ENCODE peak calls at places on chromosome 2, in four cellular contexts. L is HEK293T, N is GM12878, H is NT2/D1. E is an unnamed sample.

GRCh38 chr2:23324281-23324680 is 60.7 kb upstream of the KLHL29 start:
- DNase-seq in L (no peak), N (no peak), H (no peak), E (no peak)

GRCh38 chr2:50111067-50111466 is 920.9 kb downstream of the NRXN1 start:
- DNase-seq in L (no peak), N (no peak), H (no peak), E (no peak)

GRCh38 chr2:109375656-109376055 is 238.1 kb downstream of the SEPTIN10 start:
- DNase-seq in L (no peak), N (no peak), H (no peak), E (no peak)

GRCh38 chr2:73938761-73939352 is 12.2 kb downstream of the DGUOK start:
- DNase-seq in L (no peak), N (no peak), H (no peak), E (no peak)

GRCh38 chr2:16152101-16152927 is 212.0 kb downstream of the MYCN start:
- DNase-seq in L (no peak), N (no peak), H (no peak), E (no peak)

GRCh38 chr2:10274376-10274775 is 28.3 kb upstream of the HPCAL1 start:
- DNase-seq in L (no peak), N (no peak), H (no peak), E (no peak)

GRCh38 chr2:27282892-27283291 is 663 bp downstream of the TRIM54 start:
- DNase-seq in L (no peak), N (no peak), H (no peak), E (no peak)

GRCh38 chr2:145752091-145752806 is 1232.3 kb upstream of the ZEB2 start:
- DNase-seq in L (peak), N (no peak), H (peak), E (no peak)

GRCh38 chr2:40343904-40344303 is 108.0 kb downstream of the SLC8A1 start:
- DNase-seq in L (no peak), N (no peak), H (no peak), E (no peak)

GRCh38 chr2:29811378-29811777 is 110.0 kb downstream of the ALK start:
- DNase-seq in L (no peak), N (no peak), H (no peak), E (no peak)

GRCh38 chr2:182833084-182833483 is 33.4 kb downstream of the FRZB start:
- DNase-seq in L (no peak), N (no peak), H (no peak), E (no peak)

GRCh38 chr2:70926042-70926441 is 9.7 kb upstream of the ATP6V1B1 start:
- DNase-seq in L (no peak), N (no peak), H (no peak), E (peak)
- TF ChIP-seq SUZ12 in L (no peak), N (no peak), H (no peak), E (no peak)

GRCh38 chr2:61980758-61981157 is 75.3 kb downstream of the COMMD1 start:
- DNase-seq in L (no peak), N (no peak), H (no peak), E (no peak)

DNA sequence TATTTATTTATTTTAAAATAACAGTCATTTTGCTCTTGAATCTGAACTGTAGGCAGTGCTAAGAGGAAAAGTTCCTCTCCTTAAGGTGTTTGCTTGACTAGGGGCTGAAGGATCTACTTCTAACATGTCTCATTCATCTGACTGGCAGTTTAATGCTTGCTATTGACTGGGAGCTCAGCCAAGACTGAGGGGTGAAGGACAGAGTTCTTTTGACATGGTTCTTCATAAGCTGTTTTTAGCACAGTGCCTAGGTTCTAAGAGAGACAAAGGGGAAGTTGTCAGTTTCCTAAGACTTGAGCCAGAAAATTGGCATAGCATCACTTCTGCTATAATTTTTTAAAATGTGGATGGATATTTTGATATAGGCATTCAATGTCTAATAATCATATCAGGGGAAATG is 73.0 kb downstream of the COMMD1 start:
- DNase-seq in L (no peak), N (peak), H (no peak), E (no peak)
- TF ChIP-seq SUZ12 in L (no peak), N (no peak), H (no peak), E (no peak)

GRCh38 chr2:96642564-96643350 is at the start of gene FER1L5:
- DNase-seq in L (no peak), N (no peak), H (peak), E (peak)

GRCh38 chr2:96633641-96634040 is 4.5 kb downstream of the KANSL3 start:
- DNase-seq in L (no peak), N (no peak), H (no peak), E (no peak)

GRCh38 chr2:96638144-96639121 is at the start of gene KANSL3:
- DNase-seq in L (peak), N (peak), H (peak), E (peak)

GRCh38 chr2:96636772-96637171 is 1.3 kb downstream of the KANSL3 start:
- DNase-seq in L (no peak), N (no peak), H (no peak), E (no peak)

DNA sequence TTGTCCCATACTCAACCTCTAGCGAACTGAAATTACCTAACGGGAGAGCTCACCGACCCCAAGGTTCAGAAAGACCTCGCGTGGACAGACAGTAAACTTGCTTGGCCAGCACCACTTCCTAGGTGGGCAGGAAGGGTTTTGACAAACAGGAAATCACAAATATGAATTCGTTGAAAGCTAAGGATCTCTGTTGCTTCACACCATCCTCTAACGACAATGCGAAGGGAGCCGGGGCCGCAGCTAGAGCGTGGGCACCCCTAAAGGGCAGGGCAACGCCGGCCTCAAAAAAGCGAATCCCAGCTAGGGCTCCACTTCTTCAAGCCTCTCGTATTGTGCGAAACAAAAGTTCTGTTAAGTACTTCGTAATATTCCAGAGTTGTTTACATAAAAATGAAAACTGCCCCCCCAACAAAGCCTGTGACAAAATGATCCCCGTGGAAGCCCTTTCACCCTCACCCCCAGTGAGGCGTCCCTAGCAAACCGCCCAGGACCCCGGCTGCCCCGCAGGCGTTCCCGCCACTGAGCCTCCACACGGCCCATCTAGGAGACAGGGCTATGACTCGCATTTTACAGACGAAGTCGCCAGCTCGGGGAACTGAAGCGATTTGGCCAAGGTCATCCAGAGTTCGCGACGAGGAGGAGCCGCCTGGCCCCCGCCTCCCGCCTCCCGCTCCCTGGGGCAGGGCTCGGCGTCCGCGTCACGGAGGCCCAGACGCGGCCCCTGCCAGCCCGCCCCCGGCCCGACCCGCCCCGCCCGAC is 548 bp downstream of the KANSL3 start:
- DNase-seq in L (peak), N (peak), H (peak), E (peak)
- TF ChIP-seq SUZ12 in L (no peak), N (no peak), H (no peak), E (no peak)

GRCh38 chr2:134446431-134447091 is 192.7 kb downstream of the MGAT5 start:
- DNase-seq in L (no peak), N (no peak), H (no peak), E (no peak)
- TF ChIP-seq SUZ12 in L (no peak), N (no peak), H (no peak), E (no peak)